ENCODE peak calls at places on chromosomes 7 and 10, in eight cellular contexts. S, R, J, B, G, U, W and F are unnamed samples.

GRCh38 chr7:86469680-86470295 is 173.9 kb upstream of the GRM3 start:
- DNase-seq in S (peak), R (peak), J (no peak), B (peak), G (peak), U (peak), W (peak), F (peak)

GRCh38 chr10:14048930-14049613 is 281.7 kb downstream of the FRMD4A start:
- DNase-seq in S (no peak), R (no peak), J (no peak), B (no peak), G (no peak), U (no peak), W (no peak), F (no peak)

GRCh38 chr7:15489383-15489782 is 72.4 kb downstream of the AGMO start:
- DNase-seq in S (no peak), R (no peak), J (no peak), B (no peak), G (no peak), U (no peak), W (no peak), F (no peak)

GRCh38 chr10:70440296-70441160 is 953 bp downstream of the NODAL start:
- DNase-seq in S (no peak), R (no peak), J (no peak), B (no peak), G (peak), U (no peak), W (peak), F (peak)

GRCh38 chr7:140541176-140541512 is 61.8 kb upstream of the MKRN1 start:
- DNase-seq in S (no peak), R (no peak), J (no peak), B (no peak), G (no peak), U (no peak), W (no peak), F (no peak)

GRCh38 chr10:6108631-6109443 is 20.0 kb downstream of the RBM17 start:
- DNase-seq in S (peak), R (no peak), J (no peak), B (no peak), G (no peak), U (peak), W (peak), F (peak)

GRCh38 chr7:39132306-39132705 is 154.6 kb downstream of the POU6F2 start:
- DNase-seq in S (no peak), R (no peak), J (no peak), B (no peak), G (no peak), U (no peak), W (no peak), F (no peak)

GRCh38 chr7:134932707-134933370 is 53.5 kb upstream of the AGBL3 start:
- DNase-seq in S (no peak), R (no peak), J (no peak), B (no peak), G (no peak), U (no peak), W (no peak), F (no peak)

GRCh38 chr7:78690174-78690573 is 763.3 kb downstream of the MAGI2 start:
- DNase-seq in S (no peak), R (no peak), J (no peak), B (no peak), G (no peak), U (no peak), W (no peak), F (no peak)